ENCODE peak calls at places on chromosome 7, in nine cellular contexts. Z is KBM-7; J is ELR; Y is activated naive CD8-positive, alpha-beta T cell treated with anti-CD3 and anti-CD28 coated beads for 36 hours; A is T-cell; T is tibial artery; O is B cell; Q is stomach; E is colonic mucosa. C is an unnamed sample.

GRCh38 chr7:40268836-40269235 is 134.0 kb downstream of the SUGCT start:
- DNase-seq in J (no peak), T (no peak), Q (no peak), O (no peak), E (no peak), Y (no peak), A (no peak), Z (peak; percentile 42), C (no peak)

GRCh38 chr7:20542594-20542993 is 72.9 kb upstream of the ABCB5 start:
- DNase-seq in T (peak; percentile 57), Q (no peak), J (no peak), E (no peak), A (no peak), O (no peak), Z (no peak), Y (no peak), C (no peak)

GRCh38 chr7:3154881-3155494 is 111.3 kb upstream of the CARD11 start:
- DNase-seq in T (no peak), A (peak; percentile 45), Z (peak; percentile 84), Y (peak; percentile 35), Q (peak; percentile 45), E (peak; percentile 42), O (peak; percentile 75), J (peak; percentile 46), C (peak; percentile 54)

GRCh38 chr7:22291979-22292378 is 65.0 kb downstream of the RAPGEF5 start:
- DNase-seq in Z (no peak), A (no peak), J (no peak), T (no peak), E (no peak), Q (no peak), O (no peak), Y (no peak), C (no peak)

GRCh38 chr7:100789055-100789454 is 38.3 kb downstream of the EPHB4 start:
- DNase-seq in Q (no peak), J (peak; percentile 9), Y (no peak), E (no peak), A (no peak), O (no peak), T (no peak), Z (no peak), C (no peak)

GRCh38 chr7:1920266-1920681 is 250.2 kb downstream of the ELFN1 start:
- DNase-seq in Y (peak; percentile 41), O (peak; percentile 59), J (no peak), A (peak; percentile 42), T (no peak), Z (peak; percentile 69), Q (no peak), E (no peak), C (no peak)

GRCh38 chr7:2729893-2730716 is 42.1 kb downstream of the AMZ1 start:
- DNase-seq in E (no peak), T (no peak), J (no peak), A (no peak), Z (no peak), O (no peak), Y (no peak), Q (peak; percentile 24), C (no peak)

GRCh38 chr7:92586403-92586802 is 3.8 kb downstream of the FAM133B start:
- DNase-seq in Y (no peak), E (no peak), A (no peak), Q (no peak), T (no peak), O (no peak), J (peak; percentile 45), Z (no peak), C (no peak)

GRCh38 chr7:97016392-97017196 is 8.0 kb downstream of the DLX5 start:
- DNase-seq in O (no peak), Q (no peak), E (no peak), Z (no peak), A (no peak), T (no peak), J (no peak), Y (no peak), C (no peak)

GRCh38 chr7:108358553-108358952 is 97.7 kb downstream of the NRCAM start:
- DNase-seq in A (no peak), Q (no peak), E (no peak), Z (no peak), Y (no peak), O (no peak), J (peak; percentile 91), T (no peak), C (peak; percentile 94)

GRCh38 chr7:81937091-81937490 is 167.2 kb upstream of the HGF start:
- DNase-seq in T (no peak), J (peak; percentile 5), E (no peak), Z (no peak), Y (no peak), Q (no peak), O (no peak), A (no peak), C (no peak)

GRCh38 chr7:84669177-84669732 is 474.7 kb upstream of the SEMA3A start:
- DNase-seq in Y (no peak), E (no peak), Z (peak; percentile 45), J (no peak), A (no peak), Q (no peak), O (no peak), T (no peak), C (no peak)

GRCh38 chr7:51222916-51223315 is 93.7 kb downstream of the COBL start:
- DNase-seq in J (no peak), T (no peak), Z (no peak), E (no peak), Y (no peak), Q (no peak), O (no peak), A (no peak), C (no peak)

GRCh38 chr7:105429746-105430612 is 41.3 kb upstream of the SRPK2 start:
- DNase-seq in E (peak; percentile 53), T (peak; percentile 27), A (peak; percentile 42), Y (peak; percentile 12), Z (peak; percentile 47), O (peak; percentile 64), J (peak; percentile 59), Q (peak; percentile 68), C (peak; percentile 38)

GRCh38 chr7:42790196-42790595 is 121.7 kb downstream of the C7orf25 start:
- DNase-seq in T (no peak), Q (no peak), Z (no peak), A (no peak), O (no peak), Y (no peak), E (no peak), J (peak; percentile 43), C (no peak)

GRCh38 chr7:43281268-43281667 is 168.8 kb downstream of the HECW1 start:
- DNase-seq in O (no peak), A (no peak), J (no peak), Y (no peak), T (no peak), E (no peak), Q (no peak), Z (no peak), C (no peak)

GRCh38 chr7:48875300-48875916 is 48.9 kb upstream of the CDC14C start:
- DNase-seq in Q (no peak), E (peak; percentile 28), O (no peak), J (peak; percentile 8), T (no peak), Y (no peak), A (no peak), Z (peak; percentile 12), C (no peak)

GRCh38 chr7:150969483-150969874 is 8.6 kb downstream of the KCNH2 start:
- DNase-seq in Y (no peak), A (no peak), O (no peak), Q (no peak), J (no peak), E (no peak), T (no peak), Z (no peak), C (no peak)

GRCh38 chr7:7595451-7595850 is 28.8 kb downstream of the MIOS start:
- DNase-seq in A (no peak), O (peak; percentile 39), Y (no peak), Q (no peak), J (peak; percentile 59), Z (peak; percentile 46), T (no peak), E (no peak), C (peak; percentile 10)

GRCh38 chr7:16071246-16071857 is 350.0 kb downstream of the CRPPA start:
- DNase-seq in J (peak; percentile 81), T (no peak), O (peak; percentile 24), Y (no peak), E (no peak), A (no peak), Q (no peak), Z (peak; percentile 84), C (peak; percentile 60)

GRCh38 chr7:142300689-142301088 is 42.8 kb upstream of the PRSS58 start:
- DNase-seq in A (no peak), Z (peak; percentile 11), T (no peak), Y (peak; percentile 35), J (peak; percentile 11), E (no peak), O (no peak), Q (no peak), C (no peak)

GRCh38 chr7:84946549-84946948 is 240.3 kb downstream of the SEMA3D start:
- DNase-seq in O (no peak), Y (no peak), Q (no peak), J (no peak), T (no peak), E (no peak), A (no peak), Z (no peak), C (no peak)

GRCh38 chr7:67725437-67725836 is 728.8 kb downstream of the TYW1 start:
- DNase-seq in Z (no peak), Q (no peak), Y (no peak), O (no peak), A (no peak), T (no peak), E (no peak), J (no peak), C (no peak)

GRCh38 chr7:70627488-70627887 is 504.5 kb upstream of the GALNT17 start:
- DNase-seq in E (no peak), A (no peak), T (no peak), Y (no peak), Z (no peak), J (no peak), O (no peak), Q (no peak), C (no peak)

GRCh38 chr7:158564648-158565005 is 23.0 kb downstream of the PTPRN2 start:
- DNase-seq in J (no peak), T (no peak), Z (no peak), Q (no peak), Y (no peak), O (no peak), E (no peak), A (no peak), C (no peak)